ENCODE peak calls at places on chromosomes 1 and 21, in four cellular contexts. One of them, this sample, is unnamed.

GRCh38 chr1:245197911-245198379 is 43.2 kb downstream of the KIF26B start:
- DNase-seq in amniotic epithelial cell: peak
- DNase-seq in KBM-7: peak
- DNase-seq in H9: no peak
- DNase-seq in this sample: peak

GRCh38 chr1:3816331-3817137 is 20.2 kb upstream of the LRRC47 start:
- DNase-seq in amniotic epithelial cell: no peak
- DNase-seq in KBM-7: no peak
- DNase-seq in H9: no peak
- DNase-seq in this sample: no peak

GRCh38 chr1:214422137-214422671 is 129.2 kb downstream of the PTPN14 start:
- DNase-seq in amniotic epithelial cell: peak
- DNase-seq in KBM-7: no peak
- DNase-seq in H9: no peak
- DNase-seq in this sample: peak

GRCh38 chr21:46664316-46664995 is 29.0 kb downstream of the PRMT2 start:
- DNase-seq in amniotic epithelial cell: no peak
- DNase-seq in KBM-7: no peak
- DNase-seq in H9: no peak
- DNase-seq in this sample: no peak

GRCh38 chr1:152461544-152461943 is 47.5 kb upstream of the CRNN start:
- DNase-seq in amniotic epithelial cell: peak
- DNase-seq in KBM-7: peak
- DNase-seq in H9: no peak
- DNase-seq in this sample: peak

GRCh38 chr1:2489615-2490014 is 13.5 kb downstream of the PLCH2 start:
- DNase-seq in amniotic epithelial cell: no peak
- DNase-seq in KBM-7: no peak
- DNase-seq in H9: no peak
- DNase-seq in this sample: no peak

GRCh38 chr1:150562384-150563339 is 13.5 kb downstream of the ADAMTSL4 start:
- DNase-seq in amniotic epithelial cell: peak
- DNase-seq in KBM-7: peak
- DNase-seq in H9: peak
- DNase-seq in this sample: no peak

GRCh38 chr21:46409641-46410406 is 48.9 kb upstream of the DIP2A start:
- DNase-seq in amniotic epithelial cell: no peak
- DNase-seq in KBM-7: no peak
- DNase-seq in H9: no peak
- DNase-seq in this sample: no peak

GRCh38 chr1:3079381-3080093 is 10.5 kb downstream of the PRDM16 start:
- DNase-seq in amniotic epithelial cell: no peak
- DNase-seq in KBM-7: no peak
- DNase-seq in H9: no peak
- DNase-seq in this sample: no peak

GRCh38 chr1:229768232-229768631 is 142.2 kb downstream of the URB2 start:
- DNase-seq in amniotic epithelial cell: no peak
- DNase-seq in KBM-7: no peak
- DNase-seq in H9: no peak
- DNase-seq in this sample: no peak

GRCh38 chr1:41913025-41913424 is 5.7 kb downstream of the HIVEP3 start:
- DNase-seq in amniotic epithelial cell: no peak
- DNase-seq in KBM-7: no peak
- DNase-seq in H9: no peak
- DNase-seq in this sample: no peak

GRCh38 chr1:67682659-67683197 is 2.3 kb upstream of the GADD45A start:
- DNase-seq in amniotic epithelial cell: peak
- DNase-seq in KBM-7: no peak
- DNase-seq in H9: no peak
- DNase-seq in this sample: peak

GRCh38 chr1:99227498-99227897 is 36.8 kb upstream of the PLPPR4 start:
- DNase-seq in amniotic epithelial cell: no peak
- DNase-seq in KBM-7: no peak
- DNase-seq in H9: no peak
- DNase-seq in this sample: no peak

GRCh38 chr1:176560681-176561080 is 97.7 kb downstream of the PAPPA2 start:
- DNase-seq in amniotic epithelial cell: no peak
- DNase-seq in KBM-7: no peak
- DNase-seq in H9: no peak
- DNase-seq in this sample: no peak

GRCh38 chr1:34610063-34610462 is 144.8 kb upstream of the GJB5 start:
- DNase-seq in amniotic epithelial cell: no peak
- DNase-seq in KBM-7: no peak
- DNase-seq in H9: no peak
- DNase-seq in this sample: no peak

GRCh38 chr1:85571181-85571540 is 9.4 kb upstream of the CCN1 start:
- DNase-seq in amniotic epithelial cell: no peak
- DNase-seq in KBM-7: no peak
- DNase-seq in H9: no peak
- DNase-seq in this sample: no peak

GRCh38 chr21:41958886-41959563 is 5.2 kb upstream of the C2CD2 start:
- DNase-seq in amniotic epithelial cell: no peak
- DNase-seq in KBM-7: no peak
- DNase-seq in H9: no peak
- DNase-seq in this sample: no peak

GRCh38 chr1:119739150-119739549 is 27.4 kb downstream of the PHGDH start:
- DNase-seq in amniotic epithelial cell: no peak
- DNase-seq in KBM-7: no peak
- DNase-seq in H9: no peak
- DNase-seq in this sample: no peak

GRCh38 chr1:245111073-245111472 is 43.7 kb upstream of the KIF26B start:
- DNase-seq in amniotic epithelial cell: no peak
- DNase-seq in KBM-7: no peak
- DNase-seq in H9: no peak
- DNase-seq in this sample: no peak

GRCh38 chr1:218302155-218302554 is 17.1 kb downstream of the RRP15 start:
- DNase-seq in amniotic epithelial cell: no peak
- DNase-seq in KBM-7: no peak
- DNase-seq in H9: no peak
- DNase-seq in this sample: no peak

GRCh38 chr1:25343872-25344271 is 5.7 kb downstream of the TMEM50A start:
- DNase-seq in amniotic epithelial cell: peak
- DNase-seq in KBM-7: no peak
- DNase-seq in H9: no peak
- DNase-seq in this sample: peak

GRCh38 chr1:71357708-71358107 is 276.9 kb upstream of the ZRANB2 start:
- DNase-seq in amniotic epithelial cell: peak
- DNase-seq in KBM-7: no peak
- DNase-seq in H9: peak
- DNase-seq in this sample: peak

GRCh38 chr21:34595457-34595856 is 19.5 kb downstream of the RCAN1 start:
- DNase-seq in amniotic epithelial cell: peak
- DNase-seq in KBM-7: no peak
- DNase-seq in H9: no peak
- DNase-seq in this sample: peak

GRCh38 chr1:201790261-201790660 is 38.7 kb upstream of the IPO9 start:
- DNase-seq in amniotic epithelial cell: no peak
- DNase-seq in KBM-7: no peak
- DNase-seq in H9: no peak
- DNase-seq in this sample: peak

GRCh38 chr1:57474097-57474750 is 50.4 kb upstream of the DAB1 start:
- DNase-seq in amniotic epithelial cell: peak
- DNase-seq in KBM-7: no peak
- DNase-seq in H9: no peak
- DNase-seq in this sample: peak

GRCh38 chr1:198018529-198018928 is 101.4 kb downstream of the LHX9 start:
- DNase-seq in amniotic epithelial cell: peak
- DNase-seq in KBM-7: peak
- DNase-seq in H9: no peak
- DNase-seq in this sample: peak

GRCh38 chr1:84862810-84863251 is 30.2 kb downstream of the LPAR3 start:
- DNase-seq in amniotic epithelial cell: no peak
- DNase-seq in KBM-7: no peak
- DNase-seq in H9: no peak
- DNase-seq in this sample: no peak

GRCh38 chr1:45908613-45909140 is 105.3 kb downstream of the MAST2 start:
- DNase-seq in amniotic epithelial cell: no peak
- DNase-seq in KBM-7: no peak
- DNase-seq in H9: no peak
- DNase-seq in this sample: no peak

GRCh38 chr1:246198141-246198820 is 308.8 kb downstream of the SMYD3 start:
- DNase-seq in amniotic epithelial cell: no peak
- DNase-seq in KBM-7: no peak
- DNase-seq in H9: no peak
- DNase-seq in this sample: no peak

GRCh38 chr1:231806623-231807470 is 180.3 kb downstream of the DISC1 start:
- DNase-seq in amniotic epithelial cell: peak
- DNase-seq in KBM-7: peak
- DNase-seq in H9: peak
- DNase-seq in this sample: peak

GRCh38 chr1:166470057-166470456 is 303.3 kb upstream of the FAM78B start:
- DNase-seq in amniotic epithelial cell: no peak
- DNase-seq in KBM-7: no peak
- DNase-seq in H9: no peak
- DNase-seq in this sample: no peak

This sample was measured in iris pigment epithelial cell.